ENCODE peak calls at places on chromosomes 7 and 10, in four cellular contexts. One of them, this sample, is unnamed.

GRCh38 chr10:120691623-120692022 is 159.5 kb upstream of the WDR11 start:
- DNase-seq in H1: no peak
- DNase-seq in A549: no peak
- DNase-seq in HepG2: no peak
- DNase-seq in this sample: no peak

GRCh38 chr7:38192347-38192746 is 14.3 kb downstream of the STARD3NL start:
- DNase-seq in HepG2: no peak
- DNase-seq in A549: no peak
- DNase-seq in H1: no peak
- DNase-seq in this sample: no peak

GRCh38 chr10:77080361-77081027 is 557.1 kb downstream of the KCNMA1 start:
- DNase-seq in A549: no peak
- DNase-seq in H1: no peak
- DNase-seq in HepG2: no peak
- DNase-seq in this sample: no peak

GRCh38 chr10:121864168-121864567 is 63.7 kb downstream of the ATE1 start:
- DNase-seq in H1: no peak
- DNase-seq in A549: no peak
- DNase-seq in HepG2: no peak
- DNase-seq in this sample: no peak

GRCh38 chr10:6543431-6544005 is 36.6 kb downstream of the PRKCQ start:
- DNase-seq in H1: no peak
- DNase-seq in HepG2: no peak
- DNase-seq in A549: no peak
- DNase-seq in this sample: no peak

GRCh38 chr7:117870405-117870905 is 2.8 kb downstream of the CTTNBP2 start:
- DNase-seq in HepG2: no peak
- DNase-seq in A549: no peak
- DNase-seq in H1: no peak
- DNase-seq in this sample: no peak

GRCh38 chr7:157477550-157478212 is 140.9 kb downstream of the DNAJB6 start:
- DNase-seq in H1: peak
- DNase-seq in HepG2: no peak
- DNase-seq in A549: no peak
- DNase-seq in this sample: no peak

GRCh38 chr7:1536768-1537630 is 6.5 kb downstream of the MAFK start:
- DNase-seq in A549: peak
- DNase-seq in HepG2: peak
- DNase-seq in H1: peak
- DNase-seq in this sample: peak

GRCh38 chr10:14416308-14416700 is 85.6 kb upstream of the FRMD4A start:
- DNase-seq in H1: no peak
- DNase-seq in A549: no peak
- DNase-seq in HepG2: no peak
- DNase-seq in this sample: no peak

GRCh38 chr7:37113661-37114355 is 334.9 kb downstream of the ELMO1 start:
- DNase-seq in A549: no peak
- DNase-seq in H1: no peak
- DNase-seq in HepG2: no peak
- DNase-seq in this sample: no peak

GRCh38 chr7:77685219-77685618 is 11.0 kb upstream of the RSBN1L start:
- DNase-seq in HepG2: peak
- DNase-seq in H1: no peak
- DNase-seq in A549: no peak
- DNase-seq in this sample: no peak

GRCh38 chr7:87510430-87510875 is 35.0 kb upstream of the ABCB4 start:
- DNase-seq in H1: no peak
- DNase-seq in HepG2: no peak
- DNase-seq in A549: no peak
- DNase-seq in this sample: peak

GRCh38 chr7:82167568-82168314 is 275.8 kb downstream of the CACNA2D1 start:
- DNase-seq in H1: no peak
- DNase-seq in HepG2: no peak
- DNase-seq in A549: no peak
- DNase-seq in this sample: no peak

GRCh38 chr10:69636626-69637550 is 6.8 kb downstream of the FAM241B start:
- DNase-seq in A549: peak
- DNase-seq in HepG2: no peak
- DNase-seq in H1: no peak
- DNase-seq in this sample: no peak

GRCh38 chr10:111338798-111339197 is 262.0 kb downstream of the ADRA2A start:
- DNase-seq in A549: no peak
- DNase-seq in HepG2: no peak
- DNase-seq in H1: no peak
- DNase-seq in this sample: no peak

GRCh38 chr7:128259131-128260056 is 18.3 kb downstream of the LEP start:
- DNase-seq in A549: no peak
- DNase-seq in HepG2: no peak
- DNase-seq in H1: no peak
- DNase-seq in this sample: peak

GRCh38 chr10:129742742-129743550 is 221.1 kb downstream of the EBF3 start:
- DNase-seq in H1: peak
- DNase-seq in HepG2: no peak
- DNase-seq in A549: no peak
- DNase-seq in this sample: no peak

GRCh38 chr10:72087969-72088878 is at the start of gene SPOCK2:
- DNase-seq in HepG2: no peak
- DNase-seq in A549: no peak
- DNase-seq in H1: peak
- DNase-seq in this sample: no peak

GRCh38 chr7:158061884-158062656 is 525.6 kb downstream of the PTPRN2 start:
- DNase-seq in HepG2: no peak
- DNase-seq in H1: no peak
- DNase-seq in A549: no peak
- DNase-seq in this sample: no peak

GRCh38 chr10:129972966-129973673 is 9.0 kb upstream of the EBF3 start:
- DNase-seq in H1: no peak
- DNase-seq in A549: no peak
- DNase-seq in HepG2: no peak
- DNase-seq in this sample: no peak

GRCh38 chr7:38512704-38513103 is 118.5 kb downstream of the AMPH start:
- DNase-seq in H1: no peak
- DNase-seq in A549: no peak
- DNase-seq in HepG2: no peak
- DNase-seq in this sample: no peak

GRCh38 chr10:132996603-132997343 is 54.4 kb upstream of the CFAP46 start:
- DNase-seq in HepG2: no peak
- DNase-seq in A549: no peak
- DNase-seq in H1: no peak
- DNase-seq in this sample: no peak

GRCh38 chr10:16116404-16117304 is 256.3 kb upstream of the MINDY3 start:
- DNase-seq in HepG2: peak
- DNase-seq in A549: peak
- DNase-seq in H1: peak
- DNase-seq in this sample: peak

GRCh38 chr7:149196705-149197171 is 1.4 kb downstream of the ZNF282 start:
- DNase-seq in A549: peak
- DNase-seq in HepG2: peak
- DNase-seq in H1: no peak
- DNase-seq in this sample: peak

GRCh38 chr10:132906106-132906505 is 36.3 kb downstream of the CFAP46 start:
- DNase-seq in HepG2: no peak
- DNase-seq in H1: no peak
- DNase-seq in A549: no peak
- DNase-seq in this sample: no peak

GRCh38 chr7:7829667-7830066 is 111.3 kb upstream of the RPA3 start:
- DNase-seq in A549: no peak
- DNase-seq in HepG2: no peak
- DNase-seq in H1: no peak
- DNase-seq in this sample: no peak

GRCh38 chr7:85908051-85908450 is 721.2 kb upstream of the SEMA3D start:
- DNase-seq in HepG2: no peak
- DNase-seq in H1: no peak
- DNase-seq in A549: no peak
- DNase-seq in this sample: no peak

GRCh38 chr7:27782849-27783248 is 42.9 kb downstream of the TAX1BP1 start:
- DNase-seq in H1: no peak
- DNase-seq in A549: no peak
- DNase-seq in HepG2: no peak
- DNase-seq in this sample: no peak

GRCh38 chr7:133742709-133743538 is 384.2 kb upstream of the LRGUK start:
- DNase-seq in H1: no peak
- DNase-seq in HepG2: no peak
- DNase-seq in A549: no peak
- DNase-seq in this sample: no peak

GRCh38 chr7:51012569-51013217 is 230.0 kb upstream of the GRB10 start:
- DNase-seq in HepG2: no peak
- DNase-seq in H1: peak
- DNase-seq in A549: no peak
- DNase-seq in this sample: no peak
- TF ChIP-seq HDAC2 in HepG2: no peak
- TF ChIP-seq HDAC2 in H1: no peak
- TF ChIP-seq HDAC2 in A549: no peak
- TF ChIP-seq HDAC2 in this sample: no peak

GRCh38 chr7:43398831-43399230 is 184.1 kb upstream of the STK17A start:
- DNase-seq in H1: no peak
- DNase-seq in HepG2: no peak
- DNase-seq in A549: no peak
- DNase-seq in this sample: no peak
- TF ChIP-seq JUN in H1: no peak
- TF ChIP-seq JUN in HepG2: no peak
- TF ChIP-seq JUN in A549: no peak
- TF ChIP-seq JUN in this sample: no peak

GRCh38 chr10:100998991-100999741 is 442 bp upstream of the LZTS2 start:
- DNase-seq in HepG2: peak
- DNase-seq in H1: peak
- DNase-seq in A549: peak
- DNase-seq in this sample: peak
- TF ChIP-seq HDAC2 in HepG2: no peak
- TF ChIP-seq HDAC2 in H1: no peak
- TF ChIP-seq HDAC2 in A549: no peak
- TF ChIP-seq HDAC2 in this sample: no peak

GRCh38 chr10:88911121-88911520 is 31.1 kb downstream of the STAMBPL1 start:
- DNase-seq in HepG2: no peak
- DNase-seq in H1: no peak
- DNase-seq in A549: no peak
- DNase-seq in this sample: no peak
- TF ChIP-seq JUN in HepG2: no peak
- TF ChIP-seq JUN in H1: no peak
- TF ChIP-seq JUN in A549: no peak
- TF ChIP-seq JUN in this sample: no peak